ENCODE peak calls at places on chromosomes 12 and 14, in nine cellular contexts. P, T, O, H, M, B, S, I and X are unnamed samples.

GRCh38 chr12:4297617-4298016 is 23.4 kb upstream of the TIGAR start:
- DNase-seq in I (no peak), M (no peak), P (no peak), S (no peak), O (no peak), B (no peak), T (no peak), H (no peak), X (no peak)

GRCh38 chr14:98189077-98189476 is 1082.9 kb downstream of the BCL11B start:
- DNase-seq in P (no peak), S (no peak), B (no peak), M (no peak), I (no peak), O (no peak), H (no peak), T (no peak), X (no peak)

GRCh38 chr14:36767603-36768281 is 106.1 kb downstream of the PAX9 start:
- DNase-seq in T (no peak), B (peak; percentile 27), I (no peak), H (no peak), P (no peak), M (no peak), S (no peak), O (no peak), X (no peak)

GRCh38 chr14:50062438-50063039 is 53.8 kb downstream of the VCPKMT start:
- DNase-seq in M (no peak), H (no peak), T (no peak), O (peak; percentile 64), I (no peak), B (peak; percentile 67), S (peak; percentile 34), P (no peak), X (no peak)

GRCh38 chr14:41521891-41522290 is 84.8 kb upstream of the LRFN5 start:
- DNase-seq in I (no peak), P (no peak), H (no peak), T (no peak), S (no peak), B (no peak), O (no peak), M (no peak), X (no peak)

GRCh38 chr14:63673255-63673654 is 31.6 kb upstream of the WDR89 start:
- DNase-seq in H (no peak), B (no peak), M (no peak), O (no peak), T (no peak), I (no peak), P (no peak), S (no peak), X (no peak)

GRCh38 chr14:39615352-39615751 is 183.1 kb upstream of the FBXO33 start:
- DNase-seq in P (no peak), B (no peak), O (no peak), S (no peak), T (no peak), H (no peak), M (no peak), I (no peak), X (no peak)

GRCh38 chr12:104630230-104630670 is 173.5 kb downstream of the CHST11 start:
- DNase-seq in H (no peak), M (no peak), O (no peak), S (no peak), P (no peak), B (no peak), T (no peak), I (no peak), X (no peak)

GRCh38 chr12:113271853-113272561 is 50.7 kb downstream of the TPCN1 start:
- DNase-seq in B (peak; percentile 82), T (peak; percentile 54), H (no peak), S (no peak), O (peak; percentile 55), P (no peak), I (peak; percentile 63), M (peak; percentile 88), X (no peak)

GRCh38 chr12:96383991-96384390 is 16.2 kb downstream of the CDK17 start:
- DNase-seq in O (no peak), H (no peak), T (no peak), M (no peak), S (no peak), B (peak; percentile 61), I (no peak), P (no peak), X (no peak)